ENCODE peak calls at places on chromosomes 7 and 10, in eight cellular contexts. J, A, X, V, U, E, W and P are unnamed samples.

GRCh38 chr10:50566150-50566549 is 57.6 kb downstream of the SGMS1 start:
- DNase-seq in A (no peak), E (no peak), J (no peak), W (no peak), X (no peak), V (no peak), U (no peak), P (no peak)

GRCh38 chr7:26078437-26079362 is 73.3 kb upstream of the NFE2L3 start:
- DNase-seq in W (peak), A (peak), V (peak), J (peak), X (peak), U (peak), E (peak), P (no peak)

GRCh38 chr7:17912536-17913235 is 27.6 kb downstream of the SNX13 start:
- DNase-seq in U (no peak), W (no peak), E (no peak), V (no peak), A (no peak), J (no peak), X (no peak), P (no peak)

GRCh38 chr10:15068802-15069201 is 19.8 kb downstream of the ACBD7 start:
- DNase-seq in X (no peak), J (no peak), E (no peak), V (no peak), W (peak), U (no peak), A (peak), P (no peak)

GRCh38 chr10:101902032-101902799 is 58.6 kb upstream of the KCNIP2 start:
- DNase-seq in J (no peak), A (no peak), V (no peak), W (no peak), E (no peak), U (no peak), X (no peak), P (no peak)

GRCh38 chr10:71249996-71250395 is 37.6 kb downstream of the UNC5B start:
- DNase-seq in U (no peak), J (no peak), W (no peak), E (no peak), X (no peak), A (no peak), V (no peak), P (no peak)

GRCh38 chr7:37494940-37495339 is 46.3 kb upstream of the ELMO1 start:
- DNase-seq in W (no peak), A (no peak), V (no peak), J (no peak), U (peak), E (no peak), X (no peak), P (no peak)

GRCh38 chr10:20890491-20891337 is 6.4 kb downstream of the NEBL start:
- DNase-seq in A (peak), X (no peak), E (no peak), V (no peak), J (no peak), U (no peak), W (peak), P (no peak)

GRCh38 chr10:79260803-79261740 is 86.2 kb upstream of the PPIF start:
- DNase-seq in U (no peak), W (no peak), A (peak), V (no peak), E (peak), X (no peak), J (no peak), P (no peak)

GRCh38 chr10:48523212-48523819 is 81.6 kb downstream of the ARHGAP22 start:
- DNase-seq in U (no peak), W (peak), X (peak), A (peak), J (peak), E (peak), V (no peak), P (no peak)

GRCh38 chr7:40507166-40507565 is 372.4 kb downstream of the SUGCT start:
- DNase-seq in W (peak), U (peak), E (no peak), A (no peak), X (no peak), J (no peak), V (no peak), P (no peak)

GRCh38 chr10:21535494-21535818 is 1.4 kb downstream of the MLLT10 start:
- DNase-seq in V (no peak), J (no peak), A (peak), U (no peak), E (no peak), W (peak), X (no peak), P (no peak)

GRCh38 chr10:126431816-126432215 is 43.5 kb upstream of the ADAM12 start:
- DNase-seq in X (no peak), W (no peak), J (no peak), E (no peak), U (no peak), A (no peak), V (no peak), P (no peak)

GRCh38 chr7:140674899-140675701 is 2.4 kb downstream of the ADCK2 start:
- DNase-seq in U (peak), X (peak), V (peak), J (no peak), W (peak), A (peak), E (peak), P (peak)

GRCh38 chr10:23157691-23158369 is 34.3 kb upstream of the PTF1A start:
- DNase-seq in W (peak), V (no peak), E (peak), J (peak), U (peak), A (peak), X (peak), P (peak)

GRCh38 chr7:105760549-105761447 is 115.6 kb downstream of the ATXN7L1 start:
- DNase-seq in W (peak), V (no peak), X (peak), A (no peak), E (no peak), J (no peak), U (no peak), P (no peak)

GRCh38 chr7:18469332-18469731 is 26.2 kb upstream of the HDAC9 start:
- DNase-seq in A (peak), W (peak), X (no peak), U (no peak), V (no peak), E (no peak), J (no peak), P (no peak)

GRCh38 chr7:44085549-44085948 is 3.2 kb upstream of the POLM start:
- DNase-seq in U (no peak), E (no peak), J (no peak), W (no peak), V (no peak), A (no peak), X (no peak), P (no peak)

GRCh38 chr7:23530355-23530754 is 1.4 kb downstream of the TRA2A start:
- DNase-seq in A (peak), V (no peak), J (no peak), E (no peak), X (peak), W (peak), U (peak), P (peak)

GRCh38 chr10:47325303-47326291 is 3.3 kb downstream of the GDF2 start:
- DNase-seq in V (peak), X (no peak), U (no peak), A (no peak), W (no peak), E (no peak), J (no peak), P (no peak)

GRCh38 chr7:74606101-74606908 is 51.2 kb upstream of the GTF2I start:
- DNase-seq in W (peak), J (no peak), E (peak), U (peak), A (peak), X (no peak), V (no peak), P (no peak)

GRCh38 chr7:113875224-113875623 is 43.6 kb downstream of the PPP1R3A start:
- DNase-seq in V (no peak), J (no peak), A (peak), W (no peak), U (no peak), E (no peak), X (no peak), P (no peak)

GRCh38 chr7:135180122-135180521 is 9.6 kb upstream of the CYREN start:
- DNase-seq in W (no peak), E (no peak), J (no peak), A (no peak), V (no peak), X (no peak), U (peak), P (no peak)

GRCh38 chr10:659710-660141 is 29.7 kb downstream of the DIP2C start:
- DNase-seq in J (peak), U (no peak), W (peak), A (peak), X (peak), E (no peak), V (no peak), P (peak)

GRCh38 chr10:132408367-132408781 is 11.4 kb downstream of the PWWP2B start:
- DNase-seq in V (no peak), J (no peak), W (no peak), E (no peak), X (no peak), U (peak), A (no peak), P (no peak)
- H3K4me3 ChIP-seq in V (peak), J (no peak), W (no peak), E (no peak), X (no peak), U (no peak), A (no peak), P (no peak)

GRCh38 chr7:126696236-126696635 is 556.5 kb downstream of the GRM8 start:
- DNase-seq in U (no peak), E (no peak), V (no peak), X (no peak), A (no peak), W (no peak), J (no peak), P (no peak)
- H3K4me3 ChIP-seq in U (no peak), E (no peak), V (no peak), X (no peak), A (no peak), W (no peak), J (no peak), P (no peak)

DNA sequence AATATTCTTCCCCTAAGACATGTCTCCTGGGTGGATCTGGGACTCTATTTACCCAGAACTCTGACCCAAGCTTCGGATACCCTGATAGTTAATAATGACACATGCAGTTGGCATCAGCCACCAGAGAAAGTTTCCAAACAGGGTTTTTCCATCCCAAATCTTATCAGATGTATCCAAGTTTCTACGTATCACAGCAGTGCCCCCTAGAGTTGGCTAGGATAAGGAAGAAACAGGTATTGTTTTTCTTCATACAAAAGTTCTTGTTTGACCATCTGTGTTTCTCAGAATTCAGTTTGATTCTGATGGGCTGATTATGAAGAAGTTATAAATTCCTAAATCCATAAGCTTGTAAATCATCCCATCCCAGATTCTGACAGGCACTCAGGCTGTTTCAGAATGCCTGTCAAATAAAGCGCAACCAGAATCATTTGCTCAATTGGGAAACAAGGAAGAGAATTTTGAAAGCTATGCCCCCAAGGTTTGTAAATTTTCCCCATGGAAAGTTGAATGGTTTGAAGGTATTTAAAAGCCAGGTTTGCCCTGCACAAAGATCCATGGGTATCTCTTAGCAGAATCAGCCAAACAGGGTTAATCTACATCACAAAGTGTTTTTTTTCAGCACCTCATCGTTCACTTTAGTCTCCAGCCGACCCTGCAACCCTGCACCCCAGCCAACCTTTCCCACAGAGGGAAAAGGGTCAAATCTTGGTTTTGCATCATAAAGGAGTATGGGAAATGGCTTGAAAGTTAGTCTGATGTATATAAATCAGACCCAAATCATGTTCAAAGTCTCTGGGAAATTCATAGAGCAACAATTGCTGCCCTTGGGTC is 47.4 kb downstream of the NRAP start:
- DNase-seq in W (peak), V (no peak), E (no peak), A (no peak), J (no peak), U (peak), X (no peak), P (no peak)
- H3K4me3 ChIP-seq in W (no peak), V (no peak), E (no peak), A (no peak), J (no peak), U (no peak), X (no peak), P (no peak)

GRCh38 chr7:8442814-8443304 is 9.4 kb downstream of the NXPH1 start:
- DNase-seq in U (peak), E (peak), A (peak), X (no peak), J (peak), V (no peak), W (peak), P (no peak)
- H3K4me3 ChIP-seq in U (no peak), E (peak), A (no peak), X (no peak), J (no peak), V (no peak), W (no peak), P (no peak)

GRCh38 chr7:27606270-27607209 is 56.1 kb downstream of the HIBADH start:
- DNase-seq in X (peak), E (peak), V (no peak), J (peak), U (peak), A (peak), W (peak), P (peak)
- H3K4me3 ChIP-seq in X (no peak), E (no peak), V (no peak), J (no peak), U (no peak), A (no peak), W (peak), P (no peak)

DNA sequence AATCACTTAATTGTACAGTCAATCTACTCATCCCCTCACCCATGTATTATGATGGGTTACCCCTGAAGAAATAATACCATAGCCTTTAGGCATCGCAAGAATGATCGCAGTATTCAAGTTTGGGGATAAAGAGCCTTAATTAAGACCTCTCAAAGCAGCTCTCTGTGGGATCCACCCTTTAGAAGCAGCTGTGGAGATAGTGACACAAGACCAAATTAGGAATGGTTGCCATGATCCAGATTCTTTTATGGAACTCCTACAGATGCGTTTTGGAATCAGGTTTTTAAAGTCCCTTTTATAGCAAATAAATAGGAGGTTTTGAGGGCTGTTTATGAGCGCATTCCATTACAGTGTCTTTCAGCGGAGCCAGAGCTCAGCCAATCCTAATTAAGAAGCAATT is 12.2 kb downstream of the TES start:
- DNase-seq in W (no peak), X (no peak), V (no peak), J (no peak), A (no peak), U (no peak), E (no peak), P (no peak)
- H3K4me3 ChIP-seq in W (no peak), X (no peak), V (no peak), J (no peak), A (no peak), U (no peak), E (no peak), P (no peak)